ENCODE peak calls at places on chromosomes 11 and 22, in nine cellular contexts. E is PC-3; A is tibial nerve; L is thoracic aorta; R is CD8-positive, alpha-beta memory T cell; H is gastrocnemius medialis; Y is A549; G is esophagus squamous epithelium; T is left ventricle myocardium inferior. F is an unnamed sample.

GRCh38 chr22:38327805-38328204 is 10.6 kb upstream of the CSNK1E start:
- DNase-seq in E (peak; percentile 61), A (no peak), L (no peak), R (no peak), H (no peak), Y (no peak), G (no peak), T (no peak), F (no peak)

GRCh38 chr22:35205956-35206355 is 51.3 kb upstream of the HMGXB4 start:
- DNase-seq in E (no peak), A (no peak), L (no peak), R (no peak), H (no peak), Y (no peak), G (no peak), T (no peak), F (no peak)

GRCh38 chr11:2127357-2127971 is 11.7 kb downstream of the IGF2 start:
- DNase-seq in E (no peak), A (no peak), L (no peak), R (no peak), H (no peak), Y (no peak), G (no peak), T (no peak), F (no peak)

GRCh38 chr11:65710424-65710823 is 1.6 kb upstream of the KAT5 start:
- DNase-seq in E (no peak), A (no peak), L (no peak), R (no peak), H (no peak), Y (no peak), G (no peak), T (no peak), F (no peak)

GRCh38 chr11:117989351-117990102 is 3.3 kb downstream of the IL10RA start:
- DNase-seq in E (no peak), A (peak; percentile 32), L (no peak), R (no peak), H (no peak), Y (no peak), G (no peak), T (no peak), F (no peak)

GRCh38 chr11:76256448-76256847 is 50.1 kb upstream of the WNT11 start:
- DNase-seq in E (no peak), A (no peak), L (no peak), R (no peak), H (no peak), Y (no peak), G (no peak), T (no peak), F (no peak)

GRCh38 chr22:28923826-28924732 is 40.7 kb downstream of the ZNRF3 start:
- DNase-seq in E (no peak), A (no peak), L (no peak), R (no peak), H (peak; percentile 17), Y (no peak), G (no peak), T (no peak), F (no peak)

GRCh38 chr11:119432484-119433368 is 9.8 kb upstream of the THY1 start:
- DNase-seq in E (peak; percentile 68), A (no peak), L (no peak), R (no peak), H (no peak), Y (no peak), G (no peak), T (no peak), F (peak; percentile 88)

GRCh38 chr11:68574308-68574707 is 110.0 kb upstream of the GAL start:
- DNase-seq in E (peak; percentile 57), A (no peak), L (no peak), R (no peak), H (no peak), Y (no peak), G (no peak), T (no peak), F (no peak)

GRCh38 chr22:46110215-46110614 is 40.1 kb upstream of the PPARA start:
- DNase-seq in E (peak; percentile 58), A (no peak), L (no peak), R (no peak), H (no peak), Y (no peak), G (no peak), T (no peak), F (no peak)

GRCh38 chr11:105177658-105178057 is 38.1 kb upstream of the CARD18 start:
- DNase-seq in E (peak; percentile 51), A (no peak), L (no peak), R (no peak), H (no peak), Y (no peak), G (no peak), T (no peak), F (no peak)

GRCh38 chr22:47177334-47177815 is 414.9 kb downstream of the TBC1D22A start:
- DNase-seq in E (no peak), A (no peak), L (no peak), R (no peak), H (no peak), Y (no peak), G (no peak), T (no peak), F (no peak)

GRCh38 chr11:102346456-102346747 is 612 bp upstream of the BIRC2 start:
- DNase-seq in E (no peak), A (no peak), L (no peak), R (no peak), H (no peak), Y (no peak), G (no peak), T (no peak), F (no peak)

GRCh38 chr11:32939866-32940265 is 47.3 kb downstream of the QSER1 start:
- DNase-seq in E (no peak), A (no peak), L (no peak), R (no peak), H (no peak), Y (no peak), G (no peak), T (no peak), F (no peak)

GRCh38 chr22:25919452-25919851 is 177.5 kb downstream of the MYO18B start:
- DNase-seq in E (no peak), A (no peak), L (no peak), R (no peak), H (peak; percentile 22), Y (no peak), G (no peak), T (no peak), F (no peak)

GRCh38 chr11:46555269-46556054 is 38.4 kb downstream of the AMBRA1 start:
- DNase-seq in E (no peak), A (no peak), L (no peak), R (no peak), H (no peak), Y (no peak), G (no peak), T (no peak), F (no peak)

DNA sequence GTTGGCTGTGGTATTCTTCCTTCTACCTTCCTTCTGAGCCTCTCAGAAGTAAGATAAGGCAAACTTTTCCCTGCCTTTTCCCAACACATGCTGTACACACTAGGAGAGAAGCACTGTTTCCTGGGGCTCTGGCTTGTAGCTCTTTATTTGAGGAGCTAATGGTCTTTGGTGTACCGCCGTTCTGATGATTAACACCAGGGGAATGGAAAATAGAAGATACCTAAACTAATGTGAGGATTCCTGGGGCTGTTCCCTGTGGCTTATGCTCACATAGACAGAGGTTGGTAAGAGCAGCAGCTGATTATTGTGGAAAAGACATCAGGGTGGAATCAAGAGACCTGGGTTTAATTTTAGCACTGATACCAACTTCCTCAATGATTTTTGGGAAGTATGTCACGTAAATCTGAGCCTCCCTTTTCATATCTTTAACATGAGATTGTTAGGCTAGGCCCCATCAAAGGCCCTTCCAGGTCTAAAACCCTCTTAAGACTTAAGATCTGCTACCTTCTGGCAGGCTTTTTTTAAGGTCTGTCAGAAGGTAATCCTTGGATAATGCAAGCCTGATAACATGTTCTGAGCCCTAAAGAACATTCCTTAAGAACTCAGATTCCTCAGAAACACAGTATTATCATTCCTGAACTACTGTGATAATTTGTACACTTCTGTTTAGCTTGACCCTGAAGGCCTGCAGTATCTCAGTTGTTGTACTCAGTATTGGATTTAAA is 24.8 kb upstream of the RCE1 start:
- DNase-seq in E (no peak), A (no peak), L (no peak), R (no peak), H (no peak), Y (no peak), G (no peak), T (no peak), F (no peak)
- H3K27ac ChIP-seq in E (no peak overlapping the region), A (no peak overlapping the region), L (no peak overlapping the region), R (no peak overlapping the region), H (no peak overlapping the region), Y (no peak overlapping the region), G (no peak overlapping the region), T (no peak overlapping the region), F (no peak overlapping the region)

GRCh38 chr11:27205779-27206549 is 157.1 kb downstream of the CCDC34 start:
- DNase-seq in E (no peak), A (no peak), L (no peak), R (no peak), H (no peak), Y (no peak), G (no peak), T (no peak), F (no peak)
- H3K27ac ChIP-seq in E (no peak overlapping the region), A (no peak overlapping the region), L (no peak overlapping the region), R (no peak overlapping the region), H (no peak overlapping the region), Y (peak overlapping the region; percentile 49), G (no peak overlapping the region), T (peak overlapping the region; percentile 31), F (no peak overlapping the region)

DNA sequence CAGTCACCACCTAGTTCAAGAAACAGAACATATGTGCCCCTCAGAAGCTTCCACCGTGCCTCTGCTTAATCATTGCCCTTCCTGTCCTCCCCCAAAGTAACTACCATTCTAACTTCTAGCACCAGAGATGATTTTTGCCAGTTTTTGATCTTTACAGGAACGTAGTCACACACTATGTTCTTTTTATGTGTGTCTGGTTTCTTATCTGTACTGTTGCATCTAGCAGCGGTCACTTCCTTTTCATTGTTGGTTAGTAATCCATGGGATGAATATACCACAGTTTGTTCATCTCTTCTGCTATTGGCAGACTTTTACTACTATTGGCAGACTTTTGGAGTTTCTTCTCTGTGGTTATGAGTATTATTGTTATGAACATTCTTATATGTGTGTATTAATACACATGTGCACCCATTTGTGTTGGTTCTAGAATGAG is 34.6 kb downstream of the SPECC1L start:
- DNase-seq in E (peak; percentile 62), A (no peak), L (no peak), R (no peak), H (no peak), Y (no peak), G (no peak), T (no peak), F (no peak)
- H3K27ac ChIP-seq in E (peak overlapping the region; percentile 54), A (no peak overlapping the region), L (no peak overlapping the region), R (no peak overlapping the region), H (peak overlapping the region; percentile 88), Y (no peak overlapping the region), G (peak overlapping the region; percentile 73), T (peak overlapping the region; percentile 77), F (no peak overlapping the region)

DNA sequence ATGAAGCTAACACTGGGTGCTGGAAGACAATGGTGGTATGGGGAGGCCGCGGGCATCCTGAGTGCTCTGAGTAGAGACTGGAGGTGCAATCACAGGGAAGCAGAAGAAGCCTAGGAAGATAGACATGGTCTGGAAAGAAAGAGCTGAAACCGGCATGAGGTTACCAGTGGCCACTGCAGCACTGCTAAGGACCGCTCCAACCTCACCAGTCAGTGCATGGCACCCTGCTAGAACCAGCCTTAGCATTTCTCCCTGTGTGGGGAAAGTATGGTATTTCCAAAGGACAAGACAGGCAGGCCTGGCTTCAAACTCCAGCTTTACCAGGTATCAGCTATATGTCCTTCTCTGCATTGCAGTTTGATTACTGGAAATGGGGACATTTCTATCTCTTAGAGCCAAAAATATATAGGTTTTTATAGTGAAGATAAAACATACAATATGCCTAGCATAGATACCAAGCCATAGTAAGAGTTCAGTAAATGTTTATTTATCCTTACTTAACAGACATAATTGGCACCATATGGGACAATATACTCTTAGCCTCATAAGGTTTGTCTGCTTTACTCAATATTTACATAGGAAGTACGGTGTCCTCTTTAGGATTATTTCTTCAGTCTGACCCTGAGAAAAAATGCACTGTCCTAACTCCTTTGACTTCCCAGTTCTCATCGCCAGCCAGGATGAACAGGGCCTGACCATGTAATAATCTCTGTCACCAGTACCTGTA is 231.1 kb downstream of the TENM4 start:
- DNase-seq in E (peak; percentile 17), A (no peak), L (no peak), R (no peak), H (no peak), Y (no peak), G (no peak), T (no peak), F (no peak)
- H3K27ac ChIP-seq in E (no peak overlapping the region), A (no peak overlapping the region), L (no peak overlapping the region), R (no peak overlapping the region), H (no peak overlapping the region), Y (no peak overlapping the region), G (no peak overlapping the region), T (no peak overlapping the region), F (no peak overlapping the region)